ENCODE peak calls at places on chromosomes 5 and 9, in nine cellular contexts. One of them, this sample, is unnamed.

GRCh38 chr5:176734756-176735342 is 75.5 kb upstream of the UNC5A start:
- DNase-seq in ACHN: no peak
- DNase-seq in GM20000: no peak
- DNase-seq in NCI-H2081: no peak
- DNase-seq in cardiac septum: no peak
- DNase-seq in IMR-90: no peak
- DNase-seq in activated naive CD8-positive, alpha-beta T cell treated with anti-CD3 and anti-CD28 coated beads, Interleukin-2, amount 50 U/mL, for 24 hours: no peak
- DNase-seq in mucosa of gallbladder: no peak
- DNase-seq in activated gamma-delta T cell treated with Interleukin-2 at 50 U/mL for 16 hours: peak
- DNase-seq in this sample: no peak

GRCh38 chr9:130301483-130302286 is 36.1 kb downstream of the HMCN2 start:
- DNase-seq in activated gamma-delta T cell treated with Interleukin-2 at 50 U/mL for 16 hours: no peak
- DNase-seq in activated naive CD8-positive, alpha-beta T cell treated with anti-CD3 and anti-CD28 coated beads, Interleukin-2, amount 50 U/mL, for 24 hours: no peak
- DNase-seq in IMR-90: peak
- DNase-seq in mucosa of gallbladder: peak
- DNase-seq in NCI-H2081: no peak
- DNase-seq in cardiac septum: peak
- DNase-seq in GM20000: no peak
- DNase-seq in ACHN: no peak
- DNase-seq in this sample: no peak

GRCh38 chr5:31783762-31784161 is 144.8 kb downstream of the PDZD2 start:
- DNase-seq in IMR-90: no peak
- DNase-seq in NCI-H2081: no peak
- DNase-seq in activated gamma-delta T cell treated with Interleukin-2 at 50 U/mL for 16 hours: no peak
- DNase-seq in cardiac septum: no peak
- DNase-seq in ACHN: no peak
- DNase-seq in activated naive CD8-positive, alpha-beta T cell treated with anti-CD3 and anti-CD28 coated beads, Interleukin-2, amount 50 U/mL, for 24 hours: no peak
- DNase-seq in GM20000: no peak
- DNase-seq in mucosa of gallbladder: no peak
- DNase-seq in this sample: no peak

GRCh38 chr9:4594545-4594944 is 67.5 kb upstream of the PLPP6 start:
- DNase-seq in cardiac septum: no peak
- DNase-seq in ACHN: no peak
- DNase-seq in NCI-H2081: no peak
- DNase-seq in GM20000: no peak
- DNase-seq in IMR-90: no peak
- DNase-seq in mucosa of gallbladder: no peak
- DNase-seq in activated naive CD8-positive, alpha-beta T cell treated with anti-CD3 and anti-CD28 coated beads, Interleukin-2, amount 50 U/mL, for 24 hours: no peak
- DNase-seq in activated gamma-delta T cell treated with Interleukin-2 at 50 U/mL for 16 hours: no peak
- DNase-seq in this sample: no peak

GRCh38 chr9:29830815-29831214 is 2257.5 kb upstream of the C9orf72 start:
- DNase-seq in mucosa of gallbladder: peak
- DNase-seq in IMR-90: no peak
- DNase-seq in ACHN: peak
- DNase-seq in cardiac septum: no peak
- DNase-seq in activated gamma-delta T cell treated with Interleukin-2 at 50 U/mL for 16 hours: no peak
- DNase-seq in activated naive CD8-positive, alpha-beta T cell treated with anti-CD3 and anti-CD28 coated beads, Interleukin-2, amount 50 U/mL, for 24 hours: no peak
- DNase-seq in NCI-H2081: peak
- DNase-seq in GM20000: no peak
- DNase-seq in this sample: no peak

GRCh38 chr9:126626117-126627022 is 12.6 kb downstream of the LMX1B start:
- DNase-seq in NCI-H2081: no peak
- DNase-seq in activated gamma-delta T cell treated with Interleukin-2 at 50 U/mL for 16 hours: no peak
- DNase-seq in IMR-90: no peak
- DNase-seq in ACHN: no peak
- DNase-seq in activated naive CD8-positive, alpha-beta T cell treated with anti-CD3 and anti-CD28 coated beads, Interleukin-2, amount 50 U/mL, for 24 hours: no peak
- DNase-seq in GM20000: no peak
- DNase-seq in mucosa of gallbladder: no peak
- DNase-seq in cardiac septum: no peak
- DNase-seq in this sample: no peak

GRCh38 chr9:114097613-114098020 is 1.5 kb downstream of the KIF12 start:
- DNase-seq in NCI-H2081: peak
- DNase-seq in ACHN: no peak
- DNase-seq in mucosa of gallbladder: peak
- DNase-seq in activated gamma-delta T cell treated with Interleukin-2 at 50 U/mL for 16 hours: no peak
- DNase-seq in IMR-90: no peak
- DNase-seq in GM20000: no peak
- DNase-seq in cardiac septum: no peak
- DNase-seq in activated naive CD8-positive, alpha-beta T cell treated with anti-CD3 and anti-CD28 coated beads, Interleukin-2, amount 50 U/mL, for 24 hours: no peak
- DNase-seq in this sample: no peak

GRCh38 chr5:120106912-120107525 is 357.1 kb upstream of the PRR16 start:
- DNase-seq in GM20000: no peak
- DNase-seq in ACHN: no peak
- DNase-seq in NCI-H2081: no peak
- DNase-seq in mucosa of gallbladder: no peak
- DNase-seq in cardiac septum: no peak
- DNase-seq in IMR-90: no peak
- DNase-seq in activated naive CD8-positive, alpha-beta T cell treated with anti-CD3 and anti-CD28 coated beads, Interleukin-2, amount 50 U/mL, for 24 hours: no peak
- DNase-seq in activated gamma-delta T cell treated with Interleukin-2 at 50 U/mL for 16 hours: no peak
- DNase-seq in this sample: no peak

GRCh38 chr5:150587016-150587415 is 53.4 kb upstream of the SYNPO start:
- DNase-seq in cardiac septum: no peak
- DNase-seq in activated gamma-delta T cell treated with Interleukin-2 at 50 U/mL for 16 hours: no peak
- DNase-seq in NCI-H2081: no peak
- DNase-seq in ACHN: no peak
- DNase-seq in IMR-90: no peak
- DNase-seq in mucosa of gallbladder: no peak
- DNase-seq in activated naive CD8-positive, alpha-beta T cell treated with anti-CD3 and anti-CD28 coated beads, Interleukin-2, amount 50 U/mL, for 24 hours: no peak
- DNase-seq in GM20000: no peak
- DNase-seq in this sample: no peak

GRCh38 chr5:72110401-72111013 is 3.2 kb downstream of the MAP1B start:
- DNase-seq in mucosa of gallbladder: no peak
- DNase-seq in IMR-90: no peak
- DNase-seq in GM20000: no peak
- DNase-seq in NCI-H2081: no peak
- DNase-seq in ACHN: no peak
- DNase-seq in cardiac septum: no peak
- DNase-seq in activated gamma-delta T cell treated with Interleukin-2 at 50 U/mL for 16 hours: no peak
- DNase-seq in activated naive CD8-positive, alpha-beta T cell treated with anti-CD3 and anti-CD28 coated beads, Interleukin-2, amount 50 U/mL, for 24 hours: no peak
- DNase-seq in this sample: no peak

GRCh38 chr5:134465856-134466240 is 54.2 kb upstream of the CDKN2AIPNL start:
- DNase-seq in GM20000: peak
- DNase-seq in cardiac septum: peak
- DNase-seq in activated naive CD8-positive, alpha-beta T cell treated with anti-CD3 and anti-CD28 coated beads, Interleukin-2, amount 50 U/mL, for 24 hours: peak
- DNase-seq in mucosa of gallbladder: peak
- DNase-seq in ACHN: peak
- DNase-seq in IMR-90: peak
- DNase-seq in NCI-H2081: peak
- DNase-seq in activated gamma-delta T cell treated with Interleukin-2 at 50 U/mL for 16 hours: peak
- DNase-seq in this sample: peak

GRCh38 chr9:16555802-16556201 is 314.7 kb downstream of the BNC2 start:
- DNase-seq in IMR-90: no peak
- DNase-seq in ACHN: no peak
- DNase-seq in activated gamma-delta T cell treated with Interleukin-2 at 50 U/mL for 16 hours: no peak
- DNase-seq in mucosa of gallbladder: no peak
- DNase-seq in NCI-H2081: no peak
- DNase-seq in cardiac septum: no peak
- DNase-seq in activated naive CD8-positive, alpha-beta T cell treated with anti-CD3 and anti-CD28 coated beads, Interleukin-2, amount 50 U/mL, for 24 hours: no peak
- DNase-seq in GM20000: no peak
- DNase-seq in this sample: no peak

GRCh38 chr5:32471784-32472183 is 27.2 kb upstream of the ZFR start:
- DNase-seq in GM20000: no peak
- DNase-seq in IMR-90: no peak
- DNase-seq in NCI-H2081: peak
- DNase-seq in ACHN: no peak
- DNase-seq in mucosa of gallbladder: no peak
- DNase-seq in activated naive CD8-positive, alpha-beta T cell treated with anti-CD3 and anti-CD28 coated beads, Interleukin-2, amount 50 U/mL, for 24 hours: no peak
- DNase-seq in activated gamma-delta T cell treated with Interleukin-2 at 50 U/mL for 16 hours: no peak
- DNase-seq in cardiac septum: no peak
- DNase-seq in this sample: no peak

GRCh38 chr9:114317665-114318357 is 5.1 kb upstream of the ORM1 start:
- DNase-seq in NCI-H2081: no peak
- DNase-seq in mucosa of gallbladder: no peak
- DNase-seq in ACHN: no peak
- DNase-seq in activated naive CD8-positive, alpha-beta T cell treated with anti-CD3 and anti-CD28 coated beads, Interleukin-2, amount 50 U/mL, for 24 hours: no peak
- DNase-seq in GM20000: no peak
- DNase-seq in cardiac septum: peak
- DNase-seq in IMR-90: peak
- DNase-seq in activated gamma-delta T cell treated with Interleukin-2 at 50 U/mL for 16 hours: no peak
- DNase-seq in this sample: no peak

GRCh38 chr5:117872798-117873368 is 1115.5 kb downstream of the DTWD2 start:
- DNase-seq in GM20000: no peak
- DNase-seq in activated naive CD8-positive, alpha-beta T cell treated with anti-CD3 and anti-CD28 coated beads, Interleukin-2, amount 50 U/mL, for 24 hours: no peak
- DNase-seq in cardiac septum: no peak
- DNase-seq in NCI-H2081: no peak
- DNase-seq in ACHN: no peak
- DNase-seq in mucosa of gallbladder: no peak
- DNase-seq in IMR-90: no peak
- DNase-seq in activated gamma-delta T cell treated with Interleukin-2 at 50 U/mL for 16 hours: no peak
- DNase-seq in this sample: no peak

GRCh38 chr9:95030344-95030743 is 287.2 kb downstream of the FANCC start:
- DNase-seq in NCI-H2081: no peak
- DNase-seq in ACHN: no peak
- DNase-seq in activated naive CD8-positive, alpha-beta T cell treated with anti-CD3 and anti-CD28 coated beads, Interleukin-2, amount 50 U/mL, for 24 hours: no peak
- DNase-seq in activated gamma-delta T cell treated with Interleukin-2 at 50 U/mL for 16 hours: no peak
- DNase-seq in mucosa of gallbladder: no peak
- DNase-seq in GM20000: no peak
- DNase-seq in cardiac septum: no peak
- DNase-seq in IMR-90: no peak
- DNase-seq in this sample: no peak

This sample was measured in NCI-H1417 treated with DMSO at 0.1 percent for 48 hours.